ENCODE peak calls at places on chromosomes 3 and 15, in four cellular contexts. L, P, H and F are unnamed samples.

GRCh38 chr3:129276385-129276784 is 2.3 kb upstream of the HMCES start:
- DNase-seq in L (peak; percentile 86), H (no peak), P (no peak), F (no peak)

GRCh38 chr15:38828031-38828532 is 263.5 kb upstream of the RASGRP1 start:
- DNase-seq in H (no peak), P (no peak), L (no peak), F (no peak)

GRCh38 chr3:184652465-184652864 is 59.4 kb downstream of the MAGEF1 start:
- DNase-seq in P (no peak), L (no peak), H (no peak), F (no peak)

GRCh38 chr3:182292586-182292985 is 500.7 kb upstream of the ATP11B start:
- DNase-seq in L (no peak), P (no peak), H (peak; percentile 19), F (no peak)

GRCh38 chr15:28945626-28946215 is 59.9 kb downstream of the APBA2 start:
- DNase-seq in L (peak; percentile 18), P (no peak), H (no peak), F (peak; percentile 53)

GRCh38 chr15:48355377-48355776 is 24.1 kb downstream of the DUT start:
- DNase-seq in P (no peak), L (no peak), H (no peak), F (no peak)

GRCh38 chr3:99128740-99129505 is 227.4 kb upstream of the DCBLD2 start:
- DNase-seq in P (no peak), H (peak; percentile 96), L (no peak), F (no peak)

GRCh38 chr3:61928776-61929175 is 367.4 kb downstream of the PTPRG start:
- DNase-seq in H (no peak), P (no peak), L (no peak), F (no peak)

GRCh38 chr15:78329625-78330024 is 10.5 kb upstream of the CRABP1 start:
- DNase-seq in L (no peak), H (peak; percentile 52), P (no peak), F (no peak)

GRCh38 chr3:10992946-10993728 is 589 bp downstream of the SLC6A1 start:
- DNase-seq in L (no peak), P (no peak), H (no peak), F (no peak)

GRCh38 chr15:66873856-66874255 is 171.8 kb downstream of the SMAD6 start:
- DNase-seq in H (no peak), L (no peak), P (no peak), F (no peak)

GRCh38 chr3:99172736-99173657 is 271.5 kb upstream of the DCBLD2 start:
- DNase-seq in H (peak; percentile 84), P (no peak), L (peak; percentile 54), F (no peak)

GRCh38 chr15:39770748-39771689 is 11.6 kb downstream of the FSIP1 start:
- DNase-seq in L (no peak), H (no peak), P (no peak), F (no peak)

GRCh38 chr15:25971053-25971452 is 107.9 kb upstream of the ATP10A start:
- DNase-seq in H (no peak), L (no peak), P (no peak), F (no peak)

DNA sequence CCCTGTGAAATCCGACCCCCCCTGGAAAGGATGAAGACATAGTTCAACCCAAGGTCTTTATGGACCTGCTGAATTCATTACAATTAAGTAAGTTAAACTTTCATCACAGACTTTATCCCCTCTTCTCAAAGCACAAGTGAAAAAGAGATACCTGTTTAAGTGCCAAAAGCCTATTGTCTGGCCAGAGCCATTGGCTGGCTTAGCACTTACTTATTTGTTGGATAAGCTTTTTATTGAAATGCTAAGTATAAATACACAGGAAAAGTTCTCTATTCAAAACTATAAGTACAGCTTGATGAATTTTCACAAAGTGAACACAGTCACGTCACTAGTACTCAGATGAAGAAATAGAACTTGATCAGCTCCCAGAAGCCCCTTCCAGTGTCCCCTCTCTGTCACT is 128.3 kb upstream of the NR2E3 start:
- DNase-seq in P (no peak), L (no peak), H (no peak), F (no peak)
- H3K4me1 ChIP-seq in P (peaks cover 41% of the 10 kb centered on the region), L (no peaks in the 10 kb centered on the region), H (peaks cover 60% of the 10 kb centered on the region), F (peaks cover 10% of the 10 kb centered on the region)

GRCh38 chr3:167813169-167814123 is 77.9 kb downstream of the SERPINI1 start:
- DNase-seq in H (peak; percentile 30), P (no peak), L (no peak), F (no peak)

GRCh38 chr3:167814441-167814951 is 79.0 kb downstream of the SERPINI1 start:
- DNase-seq in L (no peak), P (no peak), H (peak; percentile 80), F (no peak)

GRCh38 chr3:167811071-167811470 is 75.5 kb downstream of the SERPINI1 start:
- DNase-seq in P (no peak), L (no peak), H (no peak), F (no peak)

GRCh38 chr3:167808910-167809309 is 73.4 kb downstream of the SERPINI1 start:
- DNase-seq in P (no peak), L (no peak), H (no peak), F (no peak)

GRCh38 chr3:167810236-167810635 is 74.7 kb downstream of the SERPINI1 start:
- DNase-seq in H (peak; percentile 76), L (no peak), P (no peak), F (no peak)
- H3K4me1 ChIP-seq in H (peaks cover 53% of the 10 kb centered on the region), L (no peaks in the 10 kb centered on the region), P (peaks cover 22% of the 10 kb centered on the region), F (peaks cover 22% of the 10 kb centered on the region)

DNA sequence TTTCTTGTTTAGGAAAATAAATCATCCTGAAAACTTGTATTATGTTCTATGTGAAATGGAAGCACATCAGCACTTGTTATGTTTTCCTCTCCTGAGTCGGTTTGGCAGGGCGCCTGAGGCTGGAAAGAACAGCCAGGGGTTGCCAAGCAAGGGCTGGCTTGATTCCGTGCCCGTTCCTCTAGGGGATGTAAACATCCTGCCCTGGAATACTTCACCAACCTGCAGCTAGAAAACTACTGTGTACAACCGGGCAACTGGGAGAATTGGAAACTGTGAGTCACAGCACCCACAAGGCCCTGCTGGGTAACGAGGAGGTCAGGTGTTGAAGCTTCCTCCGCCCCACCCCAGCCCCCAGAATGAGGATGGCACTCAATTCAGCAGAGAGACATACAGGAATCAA is 67.1 kb downstream of the EIF4E3 start:
- DNase-seq in L (no peak), P (peak; percentile 89), H (peak; percentile 97), F (peak; percentile 94)
- H3K4me1 ChIP-seq in L (no peaks in the 10 kb centered on the region), P (peaks cover 12% of the 10 kb centered on the region), H (peaks cover 12% of the 10 kb centered on the region), F (no peaks in the 10 kb centered on the region)

DNA sequence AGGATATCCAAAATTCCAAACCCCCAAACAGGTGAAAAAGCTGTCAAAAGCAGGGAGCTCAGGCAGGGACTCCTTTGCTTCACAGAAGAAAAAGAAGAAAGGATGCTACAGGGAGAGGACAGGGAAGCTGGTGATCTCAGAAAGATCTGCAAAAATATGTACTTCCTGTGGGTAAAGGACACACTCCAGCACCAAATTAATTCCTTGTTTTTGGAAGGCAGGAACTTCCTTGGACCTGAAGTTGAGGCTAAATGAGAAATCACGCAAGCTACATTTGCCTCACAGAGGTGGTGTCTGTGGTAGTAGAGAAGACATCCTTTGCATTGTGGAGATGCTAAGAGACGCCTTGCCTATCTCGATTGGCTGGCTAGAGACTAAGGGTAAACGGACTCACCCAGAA is 26.7 kb upstream of the ANPEP start:
- DNase-seq in H (no peak), P (no peak), L (no peak), F (no peak)
- H3K4me1 ChIP-seq in H (peaks cover 49% of the 10 kb centered on the region), P (peaks cover 38% of the 10 kb centered on the region), L (no peaks in the 10 kb centered on the region), F (peaks cover 3% of the 10 kb centered on the region)

DNA sequence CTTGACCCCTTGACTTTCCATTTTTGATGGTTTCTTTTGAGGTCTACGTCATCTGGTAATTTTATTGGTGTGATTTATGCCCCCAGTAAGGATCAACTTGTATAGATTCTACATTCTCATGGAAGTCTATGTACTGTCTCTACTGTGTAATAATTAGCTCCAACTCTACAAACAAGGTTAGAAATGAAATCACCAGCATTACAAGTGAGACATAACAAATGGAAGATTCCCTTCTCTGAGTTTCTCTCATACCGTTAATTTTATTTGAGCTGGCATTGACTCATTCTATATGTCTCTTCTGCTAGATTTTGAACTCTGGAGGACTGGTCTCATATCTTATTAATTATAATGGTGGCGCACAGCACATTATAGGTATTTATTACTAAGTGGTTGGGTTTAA is 138.9 kb downstream of the LPP start:
- DNase-seq in H (no peak), P (no peak), L (no peak), F (no peak)
- H3K4me1 ChIP-seq in H (peaks cover 41% of the 10 kb centered on the region), P (peaks cover 19% of the 10 kb centered on the region), L (no peaks in the 10 kb centered on the region), F (peaks cover 58% of the 10 kb centered on the region)

GRCh38 chr3:88057650-88058321 is 1.0 kb downstream of the CGGBP1 start:
- DNase-seq in H (no peak), L (no peak), P (no peak), F (no peak)
- H3K4me1 ChIP-seq in H (peaks cover 29% of the 10 kb centered on the region), L (no peaks in the 10 kb centered on the region), P (peaks cover 40% of the 10 kb centered on the region), F (peaks cover 17% of the 10 kb centered on the region)